ENCODE peak calls at places on chromosomes 2 and 18, in ten cellular contexts. One of them, this sample, is unnamed.

GRCh38 chr2:31337860-31338259 is 76.7 kb downstream of the XDH start:
- DNase-seq in BE2C: no peak
- DNase-seq in spleen: no peak
- DNase-seq in mesenchymal stem cell: peak
- DNase-seq in hepatocyte: no peak
- DNase-seq in effector memory CD4-positive, alpha-beta T cell: no peak
- DNase-seq in AG10803: peak
- DNase-seq in coronary artery: no peak
- DNase-seq in GM23248: peak
- DNase-seq in PC-3: peak
- DNase-seq in this sample: no peak

GRCh38 chr2:172777431-172777830 is 41.8 kb downstream of the RAPGEF4 start:
- DNase-seq in BE2C: no peak
- DNase-seq in spleen: no peak
- DNase-seq in mesenchymal stem cell: no peak
- DNase-seq in hepatocyte: no peak
- DNase-seq in effector memory CD4-positive, alpha-beta T cell: no peak
- DNase-seq in AG10803: no peak
- DNase-seq in coronary artery: no peak
- DNase-seq in GM23248: no peak
- DNase-seq in PC-3: no peak
- DNase-seq in this sample: no peak

GRCh38 chr2:11775384-11775783 is 29.0 kb downstream of the LPIN1 start:
- DNase-seq in BE2C: no peak
- DNase-seq in spleen: no peak
- DNase-seq in mesenchymal stem cell: peak
- DNase-seq in hepatocyte: no peak
- DNase-seq in effector memory CD4-positive, alpha-beta T cell: no peak
- DNase-seq in AG10803: peak
- DNase-seq in coronary artery: no peak
- DNase-seq in GM23248: peak
- DNase-seq in PC-3: no peak
- DNase-seq in this sample: no peak

GRCh38 chr2:32932825-32933755 is 13.7 kb upstream of the LTBP1 start:
- DNase-seq in BE2C: no peak
- DNase-seq in spleen: no peak
- DNase-seq in mesenchymal stem cell: no peak
- DNase-seq in hepatocyte: no peak
- DNase-seq in effector memory CD4-positive, alpha-beta T cell: no peak
- DNase-seq in AG10803: no peak
- DNase-seq in coronary artery: no peak
- DNase-seq in GM23248: no peak
- DNase-seq in PC-3: peak
- DNase-seq in this sample: no peak

GRCh38 chr2:53498210-53498609 is 269.4 kb upstream of the CHAC2 start:
- DNase-seq in BE2C: no peak
- DNase-seq in spleen: no peak
- DNase-seq in mesenchymal stem cell: peak
- DNase-seq in hepatocyte: no peak
- DNase-seq in effector memory CD4-positive, alpha-beta T cell: no peak
- DNase-seq in AG10803: peak
- DNase-seq in coronary artery: no peak
- DNase-seq in GM23248: peak
- DNase-seq in PC-3: peak
- DNase-seq in this sample: no peak

GRCh38 chr18:78406743-78407455 is 572.7 kb upstream of the SALL3 start:
- DNase-seq in BE2C: no peak
- DNase-seq in spleen: peak
- DNase-seq in mesenchymal stem cell: no peak
- DNase-seq in hepatocyte: peak
- DNase-seq in effector memory CD4-positive, alpha-beta T cell: no peak
- DNase-seq in AG10803: no peak
- DNase-seq in coronary artery: no peak
- DNase-seq in GM23248: no peak
- DNase-seq in PC-3: no peak
- DNase-seq in this sample: no peak

GRCh38 chr2:119407430-119408220 is 24.0 kb upstream of the TMEM37 start:
- DNase-seq in BE2C: peak
- DNase-seq in spleen: no peak
- DNase-seq in mesenchymal stem cell: peak
- DNase-seq in hepatocyte: peak
- DNase-seq in effector memory CD4-positive, alpha-beta T cell: no peak
- DNase-seq in AG10803: peak
- DNase-seq in coronary artery: no peak
- DNase-seq in GM23248: peak
- DNase-seq in PC-3: peak
- DNase-seq in this sample: no peak

GRCh38 chr2:68645523-68645922 is 2.1 kb downstream of the PROKR1 start:
- DNase-seq in BE2C: peak
- DNase-seq in spleen: no peak
- DNase-seq in mesenchymal stem cell: no peak
- DNase-seq in hepatocyte: no peak
- DNase-seq in effector memory CD4-positive, alpha-beta T cell: no peak
- DNase-seq in AG10803: no peak
- DNase-seq in coronary artery: no peak
- DNase-seq in GM23248: peak
- DNase-seq in PC-3: peak
- DNase-seq in this sample: no peak

GRCh38 chr2:178257127-178257526 is 62.8 kb downstream of the OSBPL6 start:
- DNase-seq in BE2C: no peak
- DNase-seq in spleen: no peak
- DNase-seq in mesenchymal stem cell: no peak
- DNase-seq in hepatocyte: no peak
- DNase-seq in effector memory CD4-positive, alpha-beta T cell: no peak
- DNase-seq in AG10803: no peak
- DNase-seq in coronary artery: no peak
- DNase-seq in GM23248: no peak
- DNase-seq in PC-3: peak
- DNase-seq in this sample: no peak

GRCh38 chr2:160977854-160978253 is 182.4 kb upstream of the TANK start:
- DNase-seq in BE2C: no peak
- DNase-seq in spleen: no peak
- DNase-seq in mesenchymal stem cell: no peak
- DNase-seq in hepatocyte: no peak
- DNase-seq in effector memory CD4-positive, alpha-beta T cell: no peak
- DNase-seq in AG10803: no peak
- DNase-seq in coronary artery: no peak
- DNase-seq in GM23248: no peak
- DNase-seq in PC-3: no peak
- DNase-seq in this sample: no peak

GRCh38 chr2:197011777-197012641 is 85.5 kb upstream of the PGAP1 start:
- DNase-seq in BE2C: peak
- DNase-seq in spleen: no peak
- DNase-seq in mesenchymal stem cell: peak
- DNase-seq in hepatocyte: peak
- DNase-seq in effector memory CD4-positive, alpha-beta T cell: no peak
- DNase-seq in AG10803: peak
- DNase-seq in coronary artery: no peak
- DNase-seq in GM23248: peak
- DNase-seq in PC-3: peak
- DNase-seq in this sample: no peak

GRCh38 chr2:13353083-13353482 is 636.3 kb downstream of the TRIB2 start:
- DNase-seq in BE2C: no peak
- DNase-seq in spleen: no peak
- DNase-seq in mesenchymal stem cell: no peak
- DNase-seq in hepatocyte: no peak
- DNase-seq in effector memory CD4-positive, alpha-beta T cell: no peak
- DNase-seq in AG10803: no peak
- DNase-seq in coronary artery: no peak
- DNase-seq in GM23248: no peak
- DNase-seq in PC-3: no peak
- DNase-seq in this sample: no peak

GRCh38 chr2:30216157-30216556 is 15.2 kb upstream of the LBH start:
- DNase-seq in BE2C: no peak
- DNase-seq in spleen: no peak
- DNase-seq in mesenchymal stem cell: no peak
- DNase-seq in hepatocyte: no peak
- DNase-seq in effector memory CD4-positive, alpha-beta T cell: no peak
- DNase-seq in AG10803: peak
- DNase-seq in coronary artery: no peak
- DNase-seq in GM23248: peak
- DNase-seq in PC-3: no peak
- DNase-seq in this sample: no peak

DNA sequence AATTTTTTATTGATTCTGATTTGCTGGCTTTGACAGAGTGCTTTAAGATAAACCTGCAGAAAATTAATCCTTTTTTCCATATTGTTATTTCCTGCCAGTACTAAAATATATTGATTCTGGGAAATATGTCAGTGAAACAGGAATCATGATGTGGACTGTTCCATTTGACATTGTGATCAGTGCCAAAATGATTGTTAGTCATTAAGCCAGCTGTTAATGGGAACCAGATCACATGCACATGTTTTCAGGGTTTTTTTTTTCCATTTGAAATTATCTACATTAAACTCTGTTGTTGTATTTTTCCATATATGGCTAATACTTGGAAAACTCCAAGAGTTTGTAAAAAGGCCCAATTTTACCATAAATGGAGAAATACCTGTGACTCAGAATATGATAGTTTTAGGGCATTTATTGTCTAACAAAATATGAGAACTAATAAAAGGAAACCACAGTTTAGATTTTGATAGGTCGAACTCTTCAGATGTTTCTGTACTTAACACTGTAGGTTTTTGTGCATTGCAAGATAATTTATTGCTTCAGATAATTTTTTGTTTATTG is 13.4 kb downstream of the ITGAV start:
- DNase-seq in BE2C: no peak
- DNase-seq in spleen: no peak
- DNase-seq in mesenchymal stem cell: no peak
- DNase-seq in hepatocyte: no peak
- DNase-seq in effector memory CD4-positive, alpha-beta T cell: no peak
- DNase-seq in AG10803: peak
- DNase-seq in coronary artery: no peak
- DNase-seq in GM23248: peak
- DNase-seq in PC-3: no peak
- DNase-seq in this sample: no peak
- H3K4me3 ChIP-seq in BE2C: no peak
- H3K4me3 ChIP-seq in spleen: no peak
- H3K4me3 ChIP-seq in mesenchymal stem cell: no peak
- H3K4me3 ChIP-seq in hepatocyte: no peak
- H3K4me3 ChIP-seq in effector memory CD4-positive, alpha-beta T cell: no peak
- H3K4me3 ChIP-seq in AG10803: no peak
- H3K4me3 ChIP-seq in coronary artery: no peak
- H3K4me3 ChIP-seq in GM23248: no peak
- H3K4me3 ChIP-seq in PC-3: no peak
- H3K4me3 ChIP-seq in this sample: no peak

DNA sequence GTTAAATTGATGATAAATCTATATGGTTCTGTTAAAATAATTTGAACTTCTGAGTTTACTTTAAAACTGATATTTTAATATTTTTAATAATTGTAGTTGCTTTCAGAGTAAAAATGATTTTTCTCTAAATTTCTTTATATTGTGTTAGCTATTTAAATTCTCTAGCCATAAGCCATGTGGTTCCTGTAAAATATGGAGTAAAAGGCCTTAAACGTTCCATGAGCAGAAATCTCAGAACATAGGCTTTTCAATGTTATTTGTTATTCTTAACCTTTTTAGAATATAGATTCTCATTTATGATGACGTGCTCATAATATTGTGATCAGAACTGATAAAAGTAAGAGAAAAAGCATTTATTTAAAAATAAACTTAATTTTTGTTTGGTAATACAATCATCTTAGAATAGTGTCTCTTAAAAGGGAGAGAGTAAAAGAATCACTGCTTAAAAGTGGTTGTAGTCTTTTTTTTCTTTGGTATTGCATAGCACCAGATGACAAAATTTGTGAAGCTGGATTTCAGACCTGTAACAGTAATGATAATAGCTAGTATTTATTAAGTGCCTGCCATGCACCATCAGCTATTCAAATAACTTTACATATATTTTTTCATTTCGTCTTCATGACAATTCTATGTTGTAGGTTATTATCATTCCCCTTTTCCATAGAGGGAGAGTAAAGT is 2.7 kb downstream of the BMPR2 start:
- DNase-seq in BE2C: no peak
- DNase-seq in spleen: no peak
- DNase-seq in mesenchymal stem cell: no peak
- DNase-seq in hepatocyte: no peak
- DNase-seq in effector memory CD4-positive, alpha-beta T cell: no peak
- DNase-seq in AG10803: no peak
- DNase-seq in coronary artery: no peak
- DNase-seq in GM23248: peak
- DNase-seq in PC-3: no peak
- DNase-seq in this sample: no peak
- H3K4me3 ChIP-seq in BE2C: peak
- H3K4me3 ChIP-seq in spleen: peak
- H3K4me3 ChIP-seq in mesenchymal stem cell: no peak
- H3K4me3 ChIP-seq in hepatocyte: peak
- H3K4me3 ChIP-seq in effector memory CD4-positive, alpha-beta T cell: peak
- H3K4me3 ChIP-seq in AG10803: peak
- H3K4me3 ChIP-seq in coronary artery: peak
- H3K4me3 ChIP-seq in GM23248: peak
- H3K4me3 ChIP-seq in PC-3: peak
- H3K4me3 ChIP-seq in this sample: peak

GRCh38 chr2:203814661-203815540 is 52.7 kb upstream of the CTLA4 start:
- DNase-seq in BE2C: peak
- DNase-seq in spleen: peak
- DNase-seq in mesenchymal stem cell: peak
- DNase-seq in hepatocyte: peak
- DNase-seq in effector memory CD4-positive, alpha-beta T cell: peak
- DNase-seq in AG10803: peak
- DNase-seq in coronary artery: no peak
- DNase-seq in GM23248: peak
- DNase-seq in PC-3: peak
- DNase-seq in this sample: no peak
- H3K4me3 ChIP-seq in BE2C: peak
- H3K4me3 ChIP-seq in spleen: no peak
- H3K4me3 ChIP-seq in mesenchymal stem cell: no peak
- H3K4me3 ChIP-seq in hepatocyte: no peak
- H3K4me3 ChIP-seq in effector memory CD4-positive, alpha-beta T cell: peak
- H3K4me3 ChIP-seq in AG10803: peak
- H3K4me3 ChIP-seq in coronary artery: peak
- H3K4me3 ChIP-seq in GM23248: peak
- H3K4me3 ChIP-seq in PC-3: peak
- H3K4me3 ChIP-seq in this sample: peak

GRCh38 chr2:157087373-157088005 is 170.0 kb upstream of the GALNT5 start:
- DNase-seq in BE2C: no peak
- DNase-seq in spleen: no peak
- DNase-seq in mesenchymal stem cell: no peak
- DNase-seq in hepatocyte: no peak
- DNase-seq in effector memory CD4-positive, alpha-beta T cell: no peak
- DNase-seq in AG10803: peak
- DNase-seq in coronary artery: no peak
- DNase-seq in GM23248: peak
- DNase-seq in PC-3: no peak
- DNase-seq in this sample: no peak

GRCh38 chr2:157077753-157078152 is 179.8 kb upstream of the GALNT5 start:
- DNase-seq in BE2C: no peak
- DNase-seq in spleen: no peak
- DNase-seq in mesenchymal stem cell: no peak
- DNase-seq in hepatocyte: no peak
- DNase-seq in effector memory CD4-positive, alpha-beta T cell: no peak
- DNase-seq in AG10803: no peak
- DNase-seq in coronary artery: no peak
- DNase-seq in GM23248: no peak
- DNase-seq in PC-3: no peak
- DNase-seq in this sample: no peak

DNA sequence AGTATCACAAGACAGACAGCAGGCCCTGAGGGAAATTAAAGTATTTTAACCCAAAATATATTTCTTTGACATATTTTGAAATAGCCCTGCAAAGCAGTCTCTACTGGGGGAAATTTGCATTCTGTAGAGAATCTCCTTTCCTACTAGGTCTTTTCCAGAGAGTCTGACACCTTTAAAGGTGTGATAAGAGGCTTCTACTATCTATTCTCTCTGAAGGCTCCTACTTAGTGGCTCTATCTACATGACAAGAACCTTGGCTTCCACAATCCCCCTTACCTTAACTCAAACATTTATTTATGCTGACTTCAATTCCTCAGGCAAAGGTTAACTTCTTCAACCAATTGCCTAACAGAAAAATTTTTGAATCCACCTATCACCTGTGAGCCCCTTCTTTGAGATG is 174.6 kb upstream of the GALNT5 start:
- DNase-seq in BE2C: no peak
- DNase-seq in spleen: no peak
- DNase-seq in mesenchymal stem cell: no peak
- DNase-seq in hepatocyte: no peak
- DNase-seq in effector memory CD4-positive, alpha-beta T cell: no peak
- DNase-seq in AG10803: no peak
- DNase-seq in coronary artery: no peak
- DNase-seq in GM23248: no peak
- DNase-seq in PC-3: no peak
- DNase-seq in this sample: no peak
- H3K4me3 ChIP-seq in BE2C: no peak
- H3K4me3 ChIP-seq in spleen: no peak
- H3K4me3 ChIP-seq in mesenchymal stem cell: no peak
- H3K4me3 ChIP-seq in hepatocyte: no peak
- H3K4me3 ChIP-seq in effector memory CD4-positive, alpha-beta T cell: no peak
- H3K4me3 ChIP-seq in AG10803: no peak
- H3K4me3 ChIP-seq in coronary artery: no peak
- H3K4me3 ChIP-seq in GM23248: no peak
- H3K4me3 ChIP-seq in PC-3: no peak
- H3K4me3 ChIP-seq in this sample: no peak

This sample was measured in esophagus squamous epithelium.